ENCODE peak calls at places on chromosomes 4 and X, in nine cellular contexts. One of them, this sample, is unnamed.

GRCh38 chr4:75289843-75290616 is 224.2 kb downstream of the RCHY1 start:
- DNase-seq in activated T-helper 1 cell treated with anti-CD3 and anti-CD28 coated beads, Interleukin-2, amount 50 U/mL, for 16 hours: no peak
- DNase-seq in NCI-H2171 treated with DMSO at 0.1 percent for 48 hours: peak
- DNase-seq in lung microvascular endothelial cell: peak
- DNase-seq in AG20443: no peak
- DNase-seq in stomach: peak
- DNase-seq in activated CD8-positive, alpha-beta T cell treated with anti-CD3 and anti-CD28 coated beads for 36 hours: no peak
- DNase-seq in activated CD4-positive, alpha-beta T cell treated with anti-CD3 and anti-CD28 coated beads, Interleukin-2, amount 50 U/mL, for 4 hours: no peak
- DNase-seq in stimulated activated CD8-positive, alpha-beta memory T cell treated with anti-CD3 and anti-CD28 coated beads, Interleukin-7, amount 100 ng/mL, for 24 hours: no peak
- DNase-seq in this sample: no peak

GRCh38 chr4:78551420-78552351 is at the start of gene ANXA3:
- DNase-seq in stomach: peak
- DNase-seq in AG20443: peak
- DNase-seq in activated T-helper 1 cell treated with anti-CD3 and anti-CD28 coated beads, Interleukin-2, amount 50 U/mL, for 16 hours: no peak
- DNase-seq in lung microvascular endothelial cell: peak
- DNase-seq in activated CD8-positive, alpha-beta T cell treated with anti-CD3 and anti-CD28 coated beads for 36 hours: peak
- DNase-seq in activated CD4-positive, alpha-beta T cell treated with anti-CD3 and anti-CD28 coated beads, Interleukin-2, amount 50 U/mL, for 4 hours: no peak
- DNase-seq in stimulated activated CD8-positive, alpha-beta memory T cell treated with anti-CD3 and anti-CD28 coated beads, Interleukin-7, amount 100 ng/mL, for 24 hours: no peak
- DNase-seq in NCI-H2171 treated with DMSO at 0.1 percent for 48 hours: peak
- DNase-seq in this sample: no peak

GRCh38 chrX:115344885-115345653 is 55.6 kb downstream of the LUZP4 start:
- DNase-seq in activated CD4-positive, alpha-beta T cell treated with anti-CD3 and anti-CD28 coated beads, Interleukin-2, amount 50 U/mL, for 4 hours: no peak
- DNase-seq in lung microvascular endothelial cell: peak
- DNase-seq in stomach: peak
- DNase-seq in activated CD8-positive, alpha-beta T cell treated with anti-CD3 and anti-CD28 coated beads for 36 hours: no peak
- DNase-seq in stimulated activated CD8-positive, alpha-beta memory T cell treated with anti-CD3 and anti-CD28 coated beads, Interleukin-7, amount 100 ng/mL, for 24 hours: no peak
- DNase-seq in activated T-helper 1 cell treated with anti-CD3 and anti-CD28 coated beads, Interleukin-2, amount 50 U/mL, for 16 hours: no peak
- DNase-seq in AG20443: peak
- DNase-seq in NCI-H2171 treated with DMSO at 0.1 percent for 48 hours: no peak
- DNase-seq in this sample: peak

GRCh38 chrX:149962859-149963757 is 24.8 kb upstream of the EOLA2 start:
- DNase-seq in activated CD4-positive, alpha-beta T cell treated with anti-CD3 and anti-CD28 coated beads, Interleukin-2, amount 50 U/mL, for 4 hours: no peak
- DNase-seq in AG20443: peak
- DNase-seq in lung microvascular endothelial cell: peak
- DNase-seq in NCI-H2171 treated with DMSO at 0.1 percent for 48 hours: peak
- DNase-seq in activated T-helper 1 cell treated with anti-CD3 and anti-CD28 coated beads, Interleukin-2, amount 50 U/mL, for 16 hours: no peak
- DNase-seq in stomach: peak
- DNase-seq in stimulated activated CD8-positive, alpha-beta memory T cell treated with anti-CD3 and anti-CD28 coated beads, Interleukin-7, amount 100 ng/mL, for 24 hours: no peak
- DNase-seq in activated CD8-positive, alpha-beta T cell treated with anti-CD3 and anti-CD28 coated beads for 36 hours: peak
- DNase-seq in this sample: no peak

GRCh38 chrX:141320801-141321200 is 78.5 kb upstream of the SPANXC start:
- DNase-seq in activated T-helper 1 cell treated with anti-CD3 and anti-CD28 coated beads, Interleukin-2, amount 50 U/mL, for 16 hours: no peak
- DNase-seq in AG20443: no peak
- DNase-seq in activated CD4-positive, alpha-beta T cell treated with anti-CD3 and anti-CD28 coated beads, Interleukin-2, amount 50 U/mL, for 4 hours: no peak
- DNase-seq in stimulated activated CD8-positive, alpha-beta memory T cell treated with anti-CD3 and anti-CD28 coated beads, Interleukin-7, amount 100 ng/mL, for 24 hours: no peak
- DNase-seq in NCI-H2171 treated with DMSO at 0.1 percent for 48 hours: no peak
- DNase-seq in stomach: no peak
- DNase-seq in activated CD8-positive, alpha-beta T cell treated with anti-CD3 and anti-CD28 coated beads for 36 hours: no peak
- DNase-seq in lung microvascular endothelial cell: peak
- DNase-seq in this sample: no peak

GRCh38 chrX:70030242-70030823 is 19.4 kb downstream of the AWAT2 start:
- DNase-seq in activated CD4-positive, alpha-beta T cell treated with anti-CD3 and anti-CD28 coated beads, Interleukin-2, amount 50 U/mL, for 4 hours: peak
- DNase-seq in lung microvascular endothelial cell: peak
- DNase-seq in stimulated activated CD8-positive, alpha-beta memory T cell treated with anti-CD3 and anti-CD28 coated beads, Interleukin-7, amount 100 ng/mL, for 24 hours: no peak
- DNase-seq in activated CD8-positive, alpha-beta T cell treated with anti-CD3 and anti-CD28 coated beads for 36 hours: peak
- DNase-seq in NCI-H2171 treated with DMSO at 0.1 percent for 48 hours: peak
- DNase-seq in stomach: peak
- DNase-seq in activated T-helper 1 cell treated with anti-CD3 and anti-CD28 coated beads, Interleukin-2, amount 50 U/mL, for 16 hours: no peak
- DNase-seq in AG20443: peak
- DNase-seq in this sample: no peak

GRCh38 chrX:11273544-11273943 is 19.7 kb upstream of the AMELX start:
- DNase-seq in activated CD8-positive, alpha-beta T cell treated with anti-CD3 and anti-CD28 coated beads for 36 hours: no peak
- DNase-seq in activated T-helper 1 cell treated with anti-CD3 and anti-CD28 coated beads, Interleukin-2, amount 50 U/mL, for 16 hours: no peak
- DNase-seq in stimulated activated CD8-positive, alpha-beta memory T cell treated with anti-CD3 and anti-CD28 coated beads, Interleukin-7, amount 100 ng/mL, for 24 hours: no peak
- DNase-seq in activated CD4-positive, alpha-beta T cell treated with anti-CD3 and anti-CD28 coated beads, Interleukin-2, amount 50 U/mL, for 4 hours: no peak
- DNase-seq in lung microvascular endothelial cell: no peak
- DNase-seq in NCI-H2171 treated with DMSO at 0.1 percent for 48 hours: no peak
- DNase-seq in stomach: no peak
- DNase-seq in AG20443: no peak
- DNase-seq in this sample: no peak

GRCh38 chr4:129146639-129147038 is 50.7 kb downstream of the C4orf33 start:
- DNase-seq in stimulated activated CD8-positive, alpha-beta memory T cell treated with anti-CD3 and anti-CD28 coated beads, Interleukin-7, amount 100 ng/mL, for 24 hours: no peak
- DNase-seq in NCI-H2171 treated with DMSO at 0.1 percent for 48 hours: no peak
- DNase-seq in lung microvascular endothelial cell: no peak
- DNase-seq in activated T-helper 1 cell treated with anti-CD3 and anti-CD28 coated beads, Interleukin-2, amount 50 U/mL, for 16 hours: no peak
- DNase-seq in AG20443: no peak
- DNase-seq in stomach: no peak
- DNase-seq in activated CD8-positive, alpha-beta T cell treated with anti-CD3 and anti-CD28 coated beads for 36 hours: no peak
- DNase-seq in activated CD4-positive, alpha-beta T cell treated with anti-CD3 and anti-CD28 coated beads, Interleukin-2, amount 50 U/mL, for 4 hours: no peak
- DNase-seq in this sample: no peak

GRCh38 chr4:154658680-154659402 is 46.4 kb upstream of the FGG start:
- DNase-seq in AG20443: no peak
- DNase-seq in NCI-H2171 treated with DMSO at 0.1 percent for 48 hours: no peak
- DNase-seq in stomach: no peak
- DNase-seq in activated CD8-positive, alpha-beta T cell treated with anti-CD3 and anti-CD28 coated beads for 36 hours: no peak
- DNase-seq in lung microvascular endothelial cell: no peak
- DNase-seq in activated CD4-positive, alpha-beta T cell treated with anti-CD3 and anti-CD28 coated beads, Interleukin-2, amount 50 U/mL, for 4 hours: no peak
- DNase-seq in stimulated activated CD8-positive, alpha-beta memory T cell treated with anti-CD3 and anti-CD28 coated beads, Interleukin-7, amount 100 ng/mL, for 24 hours: no peak
- DNase-seq in activated T-helper 1 cell treated with anti-CD3 and anti-CD28 coated beads, Interleukin-2, amount 50 U/mL, for 16 hours: no peak
- DNase-seq in this sample: no peak

GRCh38 chr4:188113156-188113555 is 3.8 kb upstream of the TRIML2 start:
- DNase-seq in activated CD4-positive, alpha-beta T cell treated with anti-CD3 and anti-CD28 coated beads, Interleukin-2, amount 50 U/mL, for 4 hours: no peak
- DNase-seq in activated CD8-positive, alpha-beta T cell treated with anti-CD3 and anti-CD28 coated beads for 36 hours: no peak
- DNase-seq in activated T-helper 1 cell treated with anti-CD3 and anti-CD28 coated beads, Interleukin-2, amount 50 U/mL, for 16 hours: no peak
- DNase-seq in NCI-H2171 treated with DMSO at 0.1 percent for 48 hours: no peak
- DNase-seq in AG20443: no peak
- DNase-seq in stimulated activated CD8-positive, alpha-beta memory T cell treated with anti-CD3 and anti-CD28 coated beads, Interleukin-7, amount 100 ng/mL, for 24 hours: no peak
- DNase-seq in lung microvascular endothelial cell: no peak
- DNase-seq in stomach: no peak
- DNase-seq in this sample: no peak

GRCh38 chr4:73648478-73648877 is 28.2 kb upstream of the RASSF6 start:
- DNase-seq in AG20443: no peak
- DNase-seq in stomach: no peak
- DNase-seq in NCI-H2171 treated with DMSO at 0.1 percent for 48 hours: peak
- DNase-seq in lung microvascular endothelial cell: no peak
- DNase-seq in stimulated activated CD8-positive, alpha-beta memory T cell treated with anti-CD3 and anti-CD28 coated beads, Interleukin-7, amount 100 ng/mL, for 24 hours: no peak
- DNase-seq in activated CD4-positive, alpha-beta T cell treated with anti-CD3 and anti-CD28 coated beads, Interleukin-2, amount 50 U/mL, for 4 hours: no peak
- DNase-seq in activated T-helper 1 cell treated with anti-CD3 and anti-CD28 coated beads, Interleukin-2, amount 50 U/mL, for 16 hours: no peak
- DNase-seq in activated CD8-positive, alpha-beta T cell treated with anti-CD3 and anti-CD28 coated beads for 36 hours: no peak
- DNase-seq in this sample: no peak

GRCh38 chrX:19382500-19383145 is 38.9 kb downstream of the PDHA1 start:
- DNase-seq in stimulated activated CD8-positive, alpha-beta memory T cell treated with anti-CD3 and anti-CD28 coated beads, Interleukin-7, amount 100 ng/mL, for 24 hours: peak
- DNase-seq in AG20443: peak
- DNase-seq in lung microvascular endothelial cell: peak
- DNase-seq in activated CD4-positive, alpha-beta T cell treated with anti-CD3 and anti-CD28 coated beads, Interleukin-2, amount 50 U/mL, for 4 hours: peak
- DNase-seq in activated T-helper 1 cell treated with anti-CD3 and anti-CD28 coated beads, Interleukin-2, amount 50 U/mL, for 16 hours: peak
- DNase-seq in stomach: peak
- DNase-seq in NCI-H2171 treated with DMSO at 0.1 percent for 48 hours: peak
- DNase-seq in activated CD8-positive, alpha-beta T cell treated with anti-CD3 and anti-CD28 coated beads for 36 hours: peak
- DNase-seq in this sample: no peak

GRCh38 chr4:24287096-24287495 is 297.3 kb downstream of the DHX15 start:
- DNase-seq in lung microvascular endothelial cell: no peak
- DNase-seq in activated T-helper 1 cell treated with anti-CD3 and anti-CD28 coated beads, Interleukin-2, amount 50 U/mL, for 16 hours: no peak
- DNase-seq in stomach: no peak
- DNase-seq in AG20443: no peak
- DNase-seq in NCI-H2171 treated with DMSO at 0.1 percent for 48 hours: no peak
- DNase-seq in activated CD4-positive, alpha-beta T cell treated with anti-CD3 and anti-CD28 coated beads, Interleukin-2, amount 50 U/mL, for 4 hours: no peak
- DNase-seq in activated CD8-positive, alpha-beta T cell treated with anti-CD3 and anti-CD28 coated beads for 36 hours: no peak
- DNase-seq in stimulated activated CD8-positive, alpha-beta memory T cell treated with anti-CD3 and anti-CD28 coated beads, Interleukin-7, amount 100 ng/mL, for 24 hours: no peak
- DNase-seq in this sample: no peak

GRCh38 chr4:163863082-163863481 is 368.6 kb downstream of the TMA16 start:
- DNase-seq in activated CD8-positive, alpha-beta T cell treated with anti-CD3 and anti-CD28 coated beads for 36 hours: no peak
- DNase-seq in AG20443: no peak
- DNase-seq in stomach: no peak
- DNase-seq in activated CD4-positive, alpha-beta T cell treated with anti-CD3 and anti-CD28 coated beads, Interleukin-2, amount 50 U/mL, for 4 hours: no peak
- DNase-seq in lung microvascular endothelial cell: no peak
- DNase-seq in NCI-H2171 treated with DMSO at 0.1 percent for 48 hours: no peak
- DNase-seq in activated T-helper 1 cell treated with anti-CD3 and anti-CD28 coated beads, Interleukin-2, amount 50 U/mL, for 16 hours: no peak
- DNase-seq in stimulated activated CD8-positive, alpha-beta memory T cell treated with anti-CD3 and anti-CD28 coated beads, Interleukin-7, amount 100 ng/mL, for 24 hours: no peak
- DNase-seq in this sample: no peak

GRCh38 chr4:176230827-176231226 is 35.4 kb upstream of the SPATA4 start:
- DNase-seq in activated T-helper 1 cell treated with anti-CD3 and anti-CD28 coated beads, Interleukin-2, amount 50 U/mL, for 16 hours: no peak
- DNase-seq in stimulated activated CD8-positive, alpha-beta memory T cell treated with anti-CD3 and anti-CD28 coated beads, Interleukin-7, amount 100 ng/mL, for 24 hours: no peak
- DNase-seq in NCI-H2171 treated with DMSO at 0.1 percent for 48 hours: peak
- DNase-seq in stomach: no peak
- DNase-seq in activated CD8-positive, alpha-beta T cell treated with anti-CD3 and anti-CD28 coated beads for 36 hours: no peak
- DNase-seq in AG20443: no peak
- DNase-seq in lung microvascular endothelial cell: no peak
- DNase-seq in activated CD4-positive, alpha-beta T cell treated with anti-CD3 and anti-CD28 coated beads, Interleukin-2, amount 50 U/mL, for 4 hours: no peak
- DNase-seq in this sample: no peak

This sample was measured in omental fat pad.